ENCODE peak calls at places on chromosomes 3 and 15, in seven cellular contexts. One of them, this sample, is unnamed.

GRCh38 chr3:23888617-23889228 is 28.1 kb downstream of the NKIRAS1 start:
- DNase-seq in GM23338: peak; percentile 42
- DNase-seq in upper lobe of right lung: no peak
- DNase-seq in RWPE1: peak; percentile 8
- DNase-seq in AG04450: no peak
- DNase-seq in fibroblast of lung: peak; percentile 34
- DNase-seq in choroid plexus epithelial cell: peak; percentile 75
- DNase-seq in this sample: no peak

GRCh38 chr3:16338124-16338523 is 73.1 kb downstream of the OXNAD1 start:
- DNase-seq in GM23338: no peak
- DNase-seq in upper lobe of right lung: no peak
- DNase-seq in RWPE1: no peak
- DNase-seq in AG04450: no peak
- DNase-seq in fibroblast of lung: no peak
- DNase-seq in choroid plexus epithelial cell: peak; percentile 30
- DNase-seq in this sample: peak; percentile 48

GRCh38 chr3:71247221-71247947 is 336.1 kb downstream of the FOXP1 start:
- DNase-seq in GM23338: peak; percentile 70
- DNase-seq in upper lobe of right lung: no peak
- DNase-seq in RWPE1: peak; percentile 65
- DNase-seq in AG04450: no peak
- DNase-seq in fibroblast of lung: peak; percentile 50
- DNase-seq in choroid plexus epithelial cell: peak; percentile 50
- DNase-seq in this sample: no peak

GRCh38 chr3:6062226-6063187 is 798.4 kb upstream of the GRM7 start:
- DNase-seq in GM23338: no peak
- DNase-seq in upper lobe of right lung: no peak
- DNase-seq in RWPE1: no peak
- DNase-seq in AG04450: no peak
- DNase-seq in fibroblast of lung: no peak
- DNase-seq in choroid plexus epithelial cell: no peak
- DNase-seq in this sample: no peak

GRCh38 chr3:11954312-11954934 is 49.8 kb upstream of the SYN2 start:
- DNase-seq in GM23338: no peak
- DNase-seq in upper lobe of right lung: no peak
- DNase-seq in RWPE1: peak; percentile 5
- DNase-seq in AG04450: no peak
- DNase-seq in fibroblast of lung: peak; percentile 10
- DNase-seq in choroid plexus epithelial cell: no peak
- DNase-seq in this sample: no peak

GRCh38 chr3:113374078-113374477 is 67.2 kb downstream of the CFAP44 start:
- DNase-seq in GM23338: no peak
- DNase-seq in upper lobe of right lung: no peak
- DNase-seq in RWPE1: no peak
- DNase-seq in AG04450: no peak
- DNase-seq in fibroblast of lung: no peak
- DNase-seq in choroid plexus epithelial cell: no peak
- DNase-seq in this sample: no peak

GRCh38 chr3:31813197-31813596 is 167.9 kb downstream of the OSBPL10 start:
- DNase-seq in GM23338: no peak
- DNase-seq in upper lobe of right lung: no peak
- DNase-seq in RWPE1: no peak
- DNase-seq in AG04450: no peak
- DNase-seq in fibroblast of lung: no peak
- DNase-seq in choroid plexus epithelial cell: no peak
- DNase-seq in this sample: no peak

GRCh38 chr3:24604215-24604614 is 109.6 kb upstream of the THRB start:
- DNase-seq in GM23338: no peak
- DNase-seq in upper lobe of right lung: no peak
- DNase-seq in RWPE1: no peak
- DNase-seq in AG04450: no peak
- DNase-seq in fibroblast of lung: no peak
- DNase-seq in choroid plexus epithelial cell: no peak
- DNase-seq in this sample: no peak

GRCh38 chr15:66846031-66846430 is 144.0 kb downstream of the SMAD6 start:
- DNase-seq in GM23338: no peak
- DNase-seq in upper lobe of right lung: no peak
- DNase-seq in RWPE1: no peak
- DNase-seq in AG04450: no peak
- DNase-seq in fibroblast of lung: no peak
- DNase-seq in choroid plexus epithelial cell: no peak
- DNase-seq in this sample: no peak

GRCh38 chr3:16884748-16885587 is at the start of gene PLCL2:
- DNase-seq in GM23338: peak; percentile 66
- DNase-seq in upper lobe of right lung: peak; percentile 80
- DNase-seq in RWPE1: peak; percentile 15
- DNase-seq in AG04450: no peak
- DNase-seq in fibroblast of lung: peak; percentile 35
- DNase-seq in choroid plexus epithelial cell: peak; percentile 60
- DNase-seq in this sample: peak; percentile 73

GRCh38 chr15:58517682-58518525 is 86.1 kb downstream of the LIPC start:
- DNase-seq in GM23338: no peak
- DNase-seq in upper lobe of right lung: no peak
- DNase-seq in RWPE1: no peak
- DNase-seq in AG04450: no peak
- DNase-seq in fibroblast of lung: no peak
- DNase-seq in choroid plexus epithelial cell: no peak
- DNase-seq in this sample: peak; percentile 59

GRCh38 chr3:55297235-55297634 is 189.9 kb downstream of the WNT5A start:
- DNase-seq in GM23338: no peak
- DNase-seq in upper lobe of right lung: no peak
- DNase-seq in RWPE1: no peak
- DNase-seq in AG04450: no peak
- DNase-seq in fibroblast of lung: no peak
- DNase-seq in choroid plexus epithelial cell: no peak
- DNase-seq in this sample: no peak

GRCh38 chr15:55741592-55742497 is 1.1 kb downstream of the PRTG start:
- DNase-seq in GM23338: peak; percentile 72
- DNase-seq in upper lobe of right lung: peak; percentile 67
- DNase-seq in RWPE1: peak; percentile 18
- DNase-seq in AG04450: no peak
- DNase-seq in fibroblast of lung: no peak
- DNase-seq in choroid plexus epithelial cell: peak; percentile 12
- DNase-seq in this sample: peak; percentile 28

GRCh38 chr3:42535981-42536784 is 33.7 kb downstream of the VIPR1 start:
- DNase-seq in GM23338: peak; percentile 97
- DNase-seq in upper lobe of right lung: no peak
- DNase-seq in RWPE1: peak; percentile 21
- DNase-seq in AG04450: no peak
- DNase-seq in fibroblast of lung: no peak
- DNase-seq in choroid plexus epithelial cell: peak; percentile 45
- DNase-seq in this sample: peak; percentile 59

GRCh38 chr3:144645300-144645699 is 673.7 kb downstream of the DIPK2A start:
- DNase-seq in GM23338: peak; percentile 52
- DNase-seq in upper lobe of right lung: no peak
- DNase-seq in RWPE1: no peak
- DNase-seq in AG04450: no peak
- DNase-seq in fibroblast of lung: no peak
- DNase-seq in choroid plexus epithelial cell: no peak
- DNase-seq in this sample: no peak

GRCh38 chr15:88812137-88812536 is 8.9 kb downstream of the ACAN start:
- DNase-seq in GM23338: no peak
- DNase-seq in upper lobe of right lung: no peak
- DNase-seq in RWPE1: no peak
- DNase-seq in AG04450: no peak
- DNase-seq in fibroblast of lung: no peak
- DNase-seq in choroid plexus epithelial cell: no peak
- DNase-seq in this sample: no peak

GRCh38 chr3:40971191-40972168 is 227.8 kb upstream of the CTNNB1 start:
- DNase-seq in GM23338: no peak
- DNase-seq in upper lobe of right lung: peak; percentile 80
- DNase-seq in RWPE1: peak; percentile 72
- DNase-seq in AG04450: peak; percentile 65
- DNase-seq in fibroblast of lung: peak; percentile 95
- DNase-seq in choroid plexus epithelial cell: peak; percentile 100
- DNase-seq in this sample: peak; percentile 75

GRCh38 chr15:22867886-22868285 is 29.4 kb downstream of the NIPA2 start:
- DNase-seq in GM23338: no peak
- DNase-seq in upper lobe of right lung: no peak
- DNase-seq in RWPE1: no peak
- DNase-seq in AG04450: no peak
- DNase-seq in fibroblast of lung: no peak
- DNase-seq in choroid plexus epithelial cell: no peak
- DNase-seq in this sample: no peak

GRCh38 chr15:71125831-71126453 is 10.7 kb downstream of the THSD4 start:
- DNase-seq in GM23338: peak; percentile 68
- DNase-seq in upper lobe of right lung: no peak
- DNase-seq in RWPE1: no peak
- DNase-seq in AG04450: no peak
- DNase-seq in fibroblast of lung: no peak
- DNase-seq in choroid plexus epithelial cell: peak; percentile 66
- DNase-seq in this sample: no peak

GRCh38 chr3:146342971-146343370 is 92.1 kb upstream of the PLSCR4 start:
- DNase-seq in GM23338: no peak
- DNase-seq in upper lobe of right lung: no peak
- DNase-seq in RWPE1: no peak
- DNase-seq in AG04450: no peak
- DNase-seq in fibroblast of lung: peak; percentile 27
- DNase-seq in choroid plexus epithelial cell: peak; percentile 63
- DNase-seq in this sample: no peak

GRCh38 chr3:127214990-127215389 is 22.1 kb downstream of the PRR23E start:
- DNase-seq in GM23338: no peak
- DNase-seq in upper lobe of right lung: no peak
- DNase-seq in RWPE1: no peak
- DNase-seq in AG04450: no peak
- DNase-seq in fibroblast of lung: no peak
- DNase-seq in choroid plexus epithelial cell: no peak
- DNase-seq in this sample: no peak

GRCh38 chr3:30578479-30578878 is 27.9 kb upstream of the TGFBR2 start:
- DNase-seq in GM23338: no peak
- DNase-seq in upper lobe of right lung: no peak
- DNase-seq in RWPE1: peak; percentile 5
- DNase-seq in AG04450: peak; percentile 66
- DNase-seq in fibroblast of lung: peak; percentile 97
- DNase-seq in choroid plexus epithelial cell: peak; percentile 94
- DNase-seq in this sample: no peak

GRCh38 chr3:69970827-69971226 is 28.7 kb upstream of the SAMMSON start:
- DNase-seq in GM23338: no peak
- DNase-seq in upper lobe of right lung: no peak
- DNase-seq in RWPE1: no peak
- DNase-seq in AG04450: no peak
- DNase-seq in fibroblast of lung: no peak
- DNase-seq in choroid plexus epithelial cell: no peak
- DNase-seq in this sample: no peak

GRCh38 chr3:122946185-122946584 is 81.4 kb downstream of the SEMA5B start:
- DNase-seq in GM23338: no peak
- DNase-seq in upper lobe of right lung: no peak
- DNase-seq in RWPE1: no peak
- DNase-seq in AG04450: no peak
- DNase-seq in fibroblast of lung: no peak
- DNase-seq in choroid plexus epithelial cell: no peak
- DNase-seq in this sample: no peak

GRCh38 chr3:122947621-122948202 is 79.9 kb downstream of the SEMA5B start:
- DNase-seq in GM23338: no peak
- DNase-seq in upper lobe of right lung: no peak
- DNase-seq in RWPE1: no peak
- DNase-seq in AG04450: no peak
- DNase-seq in fibroblast of lung: no peak
- DNase-seq in choroid plexus epithelial cell: peak; percentile 71
- DNase-seq in this sample: no peak

GRCh38 chr3:122945230-122945629 is 82.3 kb downstream of the SEMA5B start:
- DNase-seq in GM23338: no peak
- DNase-seq in upper lobe of right lung: no peak
- DNase-seq in RWPE1: no peak
- DNase-seq in AG04450: no peak
- DNase-seq in fibroblast of lung: no peak
- DNase-seq in choroid plexus epithelial cell: no peak
- DNase-seq in this sample: no peak

GRCh38 chr3:122947086-122947611 is 80.4 kb downstream of the SEMA5B start:
- DNase-seq in GM23338: no peak
- DNase-seq in upper lobe of right lung: no peak
- DNase-seq in RWPE1: no peak
- DNase-seq in AG04450: no peak
- DNase-seq in fibroblast of lung: no peak
- DNase-seq in choroid plexus epithelial cell: no peak
- DNase-seq in this sample: no peak

GRCh38 chr3:122948398-122948797 is 79.2 kb downstream of the SEMA5B start:
- DNase-seq in GM23338: peak; percentile 49
- DNase-seq in upper lobe of right lung: no peak
- DNase-seq in RWPE1: no peak
- DNase-seq in AG04450: no peak
- DNase-seq in fibroblast of lung: no peak
- DNase-seq in choroid plexus epithelial cell: no peak
- DNase-seq in this sample: no peak
- TF ChIP-seq CTCF in GM23338: peak; percentile 75
- TF ChIP-seq CTCF in upper lobe of right lung: no peak
- TF ChIP-seq CTCF in RWPE1: no peak
- TF ChIP-seq CTCF in AG04450: no peak
- TF ChIP-seq CTCF in fibroblast of lung: no peak
- TF ChIP-seq CTCF in choroid plexus epithelial cell: peak; percentile 38
- TF ChIP-seq CTCF in this sample: no peak

GRCh38 chr3:73681198-73681597 is 56.5 kb upstream of the PDZRN3 start:
- DNase-seq in GM23338: no peak
- DNase-seq in upper lobe of right lung: no peak
- DNase-seq in RWPE1: no peak
- DNase-seq in AG04450: no peak
- DNase-seq in fibroblast of lung: no peak
- DNase-seq in choroid plexus epithelial cell: no peak
- DNase-seq in this sample: no peak
- TF ChIP-seq CTCF in GM23338: no peak
- TF ChIP-seq CTCF in upper lobe of right lung: no peak
- TF ChIP-seq CTCF in RWPE1: no peak
- TF ChIP-seq CTCF in AG04450: no peak
- TF ChIP-seq CTCF in fibroblast of lung: no peak
- TF ChIP-seq CTCF in choroid plexus epithelial cell: no peak
- TF ChIP-seq CTCF in this sample: no peak

DNA sequence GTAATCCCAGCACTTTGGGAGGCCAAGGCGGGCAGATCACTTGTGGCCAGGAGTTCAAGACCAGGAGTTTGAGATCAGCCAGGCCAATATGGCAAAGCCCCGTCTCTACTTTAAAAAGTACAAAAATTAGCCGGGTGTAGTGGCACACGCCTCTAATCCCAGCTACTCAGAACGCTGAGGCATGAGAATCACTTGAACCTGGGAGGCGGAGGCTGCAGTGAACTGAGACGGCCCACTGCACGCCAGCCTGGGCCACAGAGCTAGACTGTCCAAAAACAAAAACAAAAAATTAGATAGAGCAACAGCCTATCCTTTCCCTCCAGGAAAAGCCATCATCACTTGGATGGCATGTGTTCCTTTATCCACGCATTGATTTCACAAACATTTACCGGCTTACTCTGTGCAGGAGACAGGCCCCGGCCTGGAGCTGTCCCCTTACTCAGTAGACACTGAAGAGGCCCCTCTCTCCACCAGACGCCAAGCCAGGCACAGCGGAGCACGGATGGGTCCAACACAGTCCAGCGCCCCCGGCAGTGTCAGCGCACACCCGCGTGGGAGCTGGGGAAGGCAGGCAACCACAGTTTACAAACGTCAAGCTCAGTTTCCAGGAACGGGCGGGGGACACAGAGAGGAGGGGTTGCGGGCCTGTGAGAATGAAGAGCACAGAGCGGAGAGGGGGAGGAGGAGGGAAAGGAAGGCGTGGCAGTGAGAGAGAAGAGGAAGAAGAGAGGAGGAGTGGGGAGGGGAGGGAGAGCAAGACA is 3.1 kb downstream of the GP5 start:
- DNase-seq in GM23338: peak; percentile 80
- DNase-seq in upper lobe of right lung: peak; percentile 65
- DNase-seq in RWPE1: no peak
- DNase-seq in AG04450: no peak
- DNase-seq in fibroblast of lung: no peak
- DNase-seq in choroid plexus epithelial cell: peak; percentile 31
- DNase-seq in this sample: no peak
- TF ChIP-seq CTCF in GM23338: no peak
- TF ChIP-seq CTCF in upper lobe of right lung: no peak
- TF ChIP-seq CTCF in RWPE1: no peak
- TF ChIP-seq CTCF in AG04450: no peak
- TF ChIP-seq CTCF in fibroblast of lung: no peak
- TF ChIP-seq CTCF in choroid plexus epithelial cell: no peak
- TF ChIP-seq CTCF in this sample: no peak

GRCh38 chr3:169060037-169060436 is 603.5 kb downstream of the MECOM start:
- DNase-seq in GM23338: no peak
- DNase-seq in upper lobe of right lung: no peak
- DNase-seq in RWPE1: no peak
- DNase-seq in AG04450: no peak
- DNase-seq in fibroblast of lung: no peak
- DNase-seq in choroid plexus epithelial cell: peak; percentile 62
- DNase-seq in this sample: no peak
- TF ChIP-seq CTCF in GM23338: peak; percentile 33
- TF ChIP-seq CTCF in upper lobe of right lung: no peak
- TF ChIP-seq CTCF in RWPE1: no peak
- TF ChIP-seq CTCF in AG04450: peak; percentile 31
- TF ChIP-seq CTCF in fibroblast of lung: no peak
- TF ChIP-seq CTCF in choroid plexus epithelial cell: peak; percentile 51
- TF ChIP-seq CTCF in this sample: no peak